ENCODE peak calls at places on chromosomes 12 and 14, in nine cellular contexts. N, S, V, R, C, B, A, K and J are unnamed samples.

GRCh38 chr12:103571286-103571685 is 15.8 kb upstream of the STAB2 start:
- DNase-seq in N (no peak), S (no peak), V (no peak), R (no peak), C (no peak), B (no peak), A (peak), K (peak), J (no peak)

GRCh38 chr12:116631619-116632018 is 72.4 kb downstream of the MAP1LC3B2 start:
- DNase-seq in N (no peak), S (no peak), V (no peak), R (no peak), C (no peak), B (no peak), A (no peak), K (no peak), J (no peak)

GRCh38 chr14:57692671-57693070 is 173.2 kb downstream of the SLC35F4 start:
- DNase-seq in N (no peak), S (no peak), V (no peak), R (peak), C (no peak), B (peak), A (no peak), K (peak), J (peak)

GRCh38 chr12:52499836-52500560 is 6.9 kb upstream of the KRT6A start:
- DNase-seq in N (no peak), S (no peak), V (no peak), R (no peak), C (no peak), B (no peak), A (no peak), K (no peak), J (no peak)

GRCh38 chr12:93776581-93777018 is 99.4 kb downstream of the CRADD start:
- DNase-seq in N (no peak), S (no peak), V (no peak), R (no peak), C (peak), B (no peak), A (no peak), K (no peak), J (peak)

GRCh38 chr12:100393202-100393601 is 36.3 kb downstream of the SLC17A8 start:
- DNase-seq in N (no peak), S (no peak), V (no peak), R (no peak), C (no peak), B (no peak), A (no peak), K (no peak), J (no peak)

GRCh38 chr12:114938487-114939210 is 254.7 kb upstream of the TBX3 start:
- DNase-seq in N (no peak), S (no peak), V (peak), R (no peak), C (no peak), B (no peak), A (no peak), K (no peak), J (no peak)

GRCh38 chr12:123813349-123813748 is 51.2 kb downstream of the DNAH10 start:
- DNase-seq in N (no peak), S (no peak), V (no peak), R (no peak), C (no peak), B (no peak), A (no peak), K (no peak), J (peak)

GRCh38 chr12:46027172-46027571 is 36.8 kb upstream of the SCAF11 start:
- DNase-seq in N (no peak), S (no peak), V (no peak), R (no peak), C (no peak), B (no peak), A (no peak), K (no peak), J (no peak)

GRCh38 chr12:42299392-42300308 is 26.2 kb downstream of the ZCRB1 start:
- DNase-seq in N (no peak), S (peak), V (no peak), R (peak), C (no peak), B (peak), A (no peak), K (no peak), J (peak)

GRCh38 chr12:69948874-69949273 is 123.8 kb downstream of the MYRFL start:
- DNase-seq in N (no peak), S (no peak), V (no peak), R (no peak), C (no peak), B (no peak), A (no peak), K (no peak), J (no peak)

GRCh38 chr12:49094104-49094948 is at the start of gene DHH:
- DNase-seq in N (no peak), S (no peak), V (peak), R (no peak), C (no peak), B (no peak), A (peak), K (no peak), J (no peak)

GRCh38 chr12:73225371-73225937 is 953.3 kb downstream of the TRHDE start:
- DNase-seq in N (no peak), S (no peak), V (no peak), R (no peak), C (no peak), B (no peak), A (no peak), K (no peak), J (no peak)

GRCh38 chr14:78644824-78645559 is 474.8 kb downstream of the NRXN3 start:
- DNase-seq in N (no peak), S (no peak), V (no peak), R (no peak), C (no peak), B (no peak), A (peak), K (no peak), J (no peak)

GRCh38 chr12:108572166-108572790 is 9.9 kb downstream of the ISCU start:
- DNase-seq in N (no peak), S (no peak), V (no peak), R (no peak), C (no peak), B (no peak), A (peak), K (no peak), J (no peak)

GRCh38 chr14:23538785-23539184 is 12.8 kb downstream of the ZFHX2 start:
- DNase-seq in N (no peak), S (no peak), V (peak), R (no peak), C (no peak), B (no peak), A (peak), K (no peak), J (no peak)

GRCh38 chr14:104519721-104520120 is 59.8 kb upstream of the C14orf180 start:
- DNase-seq in N (no peak), S (no peak), V (no peak), R (no peak), C (no peak), B (no peak), A (peak), K (no peak), J (no peak)

GRCh38 chr12:78146365-78146772 is 315.7 kb downstream of the NAV3 start:
- DNase-seq in N (no peak), S (no peak), V (no peak), R (peak), C (no peak), B (peak), A (no peak), K (peak), J (no peak)

GRCh38 chr12:20314325-20314724 is 54.0 kb upstream of the PDE3A start:
- DNase-seq in N (no peak), S (no peak), V (no peak), R (no peak), C (peak), B (peak), A (no peak), K (no peak), J (peak)

GRCh38 chr12:119547016-119547415 is 46.6 kb upstream of the TMEM233 start:
- DNase-seq in N (no peak), S (no peak), V (no peak), R (no peak), C (no peak), B (no peak), A (no peak), K (no peak), J (no peak)

GRCh38 chr12:12600659-12601058 is 11.0 kb upstream of the CREBL2 start:
- DNase-seq in N (no peak), S (no peak), V (no peak), R (no peak), C (no peak), B (peak), A (peak), K (no peak), J (no peak)

GRCh38 chr12:55658635-55659391 is 22.1 kb downstream of the OR10P1 start:
- DNase-seq in N (no peak), S (no peak), V (no peak), R (no peak), C (no peak), B (no peak), A (peak), K (no peak), J (no peak)